ENCODE peak calls at places on chromosomes 4 and X, in six cellular contexts. H, I, R, J, A and T are unnamed samples. For H3K4me1, the result is how much of the 10 kb centered on the place peaks cover.

GRCh38 chr4:8268211-8268610 is 1.3 kb upstream of the HTRA3 start:
- DNase-seq in A (no peak), J (no peak), H (no peak), I (no peak), R (no peak), T (no peak)

GRCh38 chr4:94304365-94304971 is 38.2 kb downstream of the HPGDS start:
- DNase-seq in H (peak), J (no peak), R (peak), I (no peak), A (no peak), T (no peak)

GRCh38 chr4:182478475-182478874 is 235.3 kb downstream of the TENM3 start:
- DNase-seq in H (peak), J (no peak), A (no peak), I (no peak), R (peak), T (no peak)

GRCh38 chr4:11715753-11716521 is 287.2 kb upstream of the HS3ST1 start:
- DNase-seq in J (no peak), A (no peak), H (no peak), I (no peak), R (no peak), T (no peak)

GRCh38 chrX:55801811-55802210 is 84.3 kb downstream of the RRAGB start:
- DNase-seq in J (no peak), A (no peak), R (no peak), I (no peak), H (no peak), T (no peak)

GRCh38 chrX:129039176-129039575 is 484.1 kb downstream of the SMARCA1 start:
- DNase-seq in J (no peak), A (no peak), I (no peak), H (no peak), R (no peak), T (no peak)

GRCh38 chr4:70885174-70885573 is 17.0 kb upstream of the MOB1B start:
- DNase-seq in R (no peak), H (no peak), I (no peak), J (no peak), A (no peak), T (no peak)

GRCh38 chr4:138217567-138217966 is 24.6 kb downstream of the SLC7A11 start:
- DNase-seq in J (no peak), R (no peak), I (no peak), H (peak), A (no peak), T (no peak)

GRCh38 chrX:119497185-119497584 is 28.9 kb downstream of the SLC25A5 start:
- DNase-seq in I (no peak), A (no peak), R (no peak), H (no peak), J (no peak), T (no peak)

GRCh38 chrX:5646818-5647217 is 581.8 kb downstream of the NLGN4X start:
- DNase-seq in R (no peak), J (no peak), H (no peak), A (no peak), I (no peak), T (no peak)

GRCh38 chr4:160319221-160319867 is 1216.5 kb downstream of the RAPGEF2 start:
- DNase-seq in R (peak), A (no peak), J (no peak), I (no peak), H (no peak), T (no peak)

GRCh38 chr4:4754641-4755040 is 104.8 kb upstream of the MSX1 start:
- DNase-seq in I (no peak), J (no peak), R (no peak), H (peak), A (no peak), T (no peak)

GRCh38 chr4:22485751-22486150 is 30.1 kb downstream of the ADGRA3 start:
- DNase-seq in H (no peak), J (no peak), I (no peak), R (peak), A (no peak), T (no peak)

GRCh38 chrX:108267561-108267960 is 170.7 kb downstream of the COL4A6 start:
- DNase-seq in R (no peak), I (no peak), J (no peak), H (no peak), A (no peak), T (no peak)

GRCh38 chr4:10020871-10021676 is at the start of gene SLC2A9:
- DNase-seq in A (peak), H (no peak), I (peak), J (no peak), R (peak), T (no peak)

GRCh38 chr4:77861500-77861899 is 1.1 kb upstream of the MRPL1 start:
- DNase-seq in A (no peak), J (no peak), H (no peak), R (no peak), I (no peak), T (no peak)

GRCh38 chr4:139817657-139818452 is 152.2 kb downstream of the MGST2 start:
- DNase-seq in I (peak), A (no peak), H (no peak), R (no peak), J (peak), T (no peak)

GRCh38 chr4:172982151-172982590 is 186.4 kb upstream of the GALNT7 start:
- DNase-seq in A (no peak), H (no peak), R (peak), J (no peak), I (no peak), T (peak)

GRCh38 chr4:83297548-83298260 is 13.1 kb upstream of the COQ2 start:
- DNase-seq in A (no peak), H (no peak), R (no peak), J (no peak), I (no peak), T (no peak)

GRCh38 chr4:25619601-25620000 is 36.0 kb upstream of the SLC34A2 start:
- DNase-seq in A (no peak), H (no peak), J (no peak), R (no peak), I (no peak), T (no peak)

GRCh38 chrX:96407043-96407442 is 277.6 kb upstream of the DIAPH2 start:
- DNase-seq in A (no peak), H (peak), I (no peak), R (peak), J (peak), T (peak)

GRCh38 chrX:20718592-20718991 is 451.9 kb upstream of the RPS6KA3 start:
- DNase-seq in R (no peak), A (no peak), H (peak), I (no peak), J (no peak), T (no peak)

GRCh38 chr4:64713256-64713840 is 304.1 kb upstream of the TECRL start:
- DNase-seq in J (no peak), A (no peak), R (peak), I (no peak), H (peak), T (no peak)

GRCh38 chrX:140040397-140040796 is 75.1 kb upstream of the CXorf66 start:
- DNase-seq in J (no peak), R (no peak), I (no peak), H (no peak), A (no peak), T (no peak)

GRCh38 chr4:8039290-8039689 is 99.6 kb upstream of the AFAP1 start:
- DNase-seq in I (no peak), A (no peak), J (no peak), H (peak), R (no peak), T (no peak)

DNA sequence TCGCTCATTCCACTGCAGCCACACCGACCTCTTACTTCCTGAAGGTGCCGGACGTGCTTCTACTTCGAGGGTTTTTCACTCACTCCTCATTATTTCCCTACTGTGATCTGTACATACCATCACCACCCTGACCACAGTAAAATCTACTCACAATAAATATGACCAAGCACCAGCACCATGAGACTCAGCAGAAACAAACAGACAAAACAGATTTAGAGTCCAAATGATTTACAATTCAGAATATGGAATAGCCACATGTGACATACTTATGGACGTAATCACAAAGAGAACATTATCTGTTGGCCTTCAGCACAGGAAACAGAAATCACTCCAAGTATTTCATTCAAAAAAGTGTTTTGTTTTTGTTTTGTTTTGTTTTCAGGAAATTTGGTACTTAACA is 16.1 kb upstream of the KLB start:
- DNase-seq in J (no peak), H (no peak), A (no peak), I (no peak), R (peak), T (no peak)
- H3K4me1 ChIP-seq in J (under half), H (under half), A (under half), I (under half), R (under half), T (under half)

GRCh38 chr4:44916406-44916805 is 190.1 kb upstream of the GNPDA2 start:
- DNase-seq in I (no peak), H (no peak), A (no peak), J (no peak), R (peak), T (no peak)
- H3K4me3 ChIP-seq in I (no peak), H (no peak), A (no peak), J (peak), R (no peak), T (no peak)

DNA sequence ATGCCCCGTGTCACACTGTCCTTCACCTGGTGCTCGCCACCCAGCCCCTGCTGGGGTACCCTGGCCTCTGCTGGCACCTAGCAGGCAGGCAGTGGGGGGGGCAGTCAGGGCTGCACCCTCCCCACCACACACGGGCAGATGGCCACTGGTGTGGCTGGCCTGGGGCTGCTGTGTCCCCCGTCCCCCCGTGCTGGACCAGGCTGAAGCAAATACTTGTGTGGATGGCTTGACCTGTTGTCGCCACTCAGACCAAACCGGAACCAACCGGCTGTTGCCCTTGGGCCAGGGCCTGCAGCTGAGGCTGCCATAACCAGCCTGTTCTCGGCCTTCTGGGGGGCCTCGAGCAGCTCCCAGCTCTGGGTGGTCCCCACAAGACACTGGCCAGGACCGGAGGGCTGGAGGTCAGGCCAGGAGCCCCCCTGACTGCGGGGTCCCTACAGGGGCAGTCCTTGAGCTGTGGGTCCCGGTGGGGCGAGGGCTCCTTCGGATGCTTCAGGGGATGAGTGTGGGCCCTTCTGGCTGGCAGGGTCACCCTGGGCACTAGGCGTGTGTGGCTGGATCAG is 4.3 kb downstream of the FGFR3 start:
- DNase-seq in A (no peak), J (no peak), R (no peak), H (no peak), I (no peak), T (no peak)
- H3K27ac ChIP-seq in A (no peak), J (no peak), R (no peak), H (no peak), I (no peak), T (no peak)

DNA sequence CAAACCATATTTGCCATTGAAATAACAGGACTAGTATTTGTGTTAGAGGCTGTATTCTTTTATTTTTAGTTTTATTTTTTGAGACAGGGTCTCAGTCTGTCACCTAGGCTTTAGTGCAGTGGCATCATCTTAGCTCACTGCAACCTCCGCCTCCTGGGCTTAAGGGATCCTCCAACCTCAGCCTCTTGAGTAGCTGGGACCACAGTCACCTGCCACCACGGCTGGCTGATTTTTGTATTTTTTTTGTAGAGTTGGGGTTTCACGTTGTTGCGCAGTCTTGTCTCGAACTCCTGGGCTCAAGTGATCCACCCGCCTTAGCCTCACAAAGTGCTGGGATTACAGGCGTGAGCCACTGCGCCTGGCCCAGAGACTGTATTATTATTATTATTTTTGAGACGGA is 15.3 kb downstream of the TMEM131L start:
- DNase-seq in I (no peak), R (no peak), J (no peak), H (no peak), A (no peak), T (no peak)
- H3K4me1 ChIP-seq in I (under half), R (under half), J (under half), H (under half), A (half or more), T (half or more)